ENCODE peak calls at places on chromosomes 3 and 15, in six cellular contexts. L is effector memory CD4-positive, alpha-beta T cell; P is activated CD8-positive, alpha-beta memory T cell treated with anti-CD3 and anti-CD28 coated beads, Interleukin-2, amount 50 U/mL, for 48 hours; B is CD8-positive, alpha-beta T cell; X is retina; Q is frontal cortex. F is an unnamed sample.

GRCh38 chr3:189824629-189825312 is 193.6 kb downstream of the TP63 start:
- DNase-seq in L (no peak), P (no peak), B (no peak), X (no peak), Q (no peak), F (no peak)

GRCh38 chr15:26421065-26421464 is 351.8 kb downstream of the GABRB3 start:
- DNase-seq in L (no peak), P (no peak), B (no peak), X (no peak), Q (no peak), F (no peak)

GRCh38 chr15:63933522-63933921 is 99.8 kb upstream of the HERC1 start:
- DNase-seq in L (no peak), P (peak), B (no peak), X (no peak), Q (no peak), F (no peak)

GRCh38 chr3:24687646-24688045 is 193.0 kb upstream of the THRB start:
- DNase-seq in L (no peak), P (no peak), B (no peak), X (no peak), Q (no peak), F (no peak)

GRCh38 chr3:13075318-13075717 is 2.1 kb upstream of the IQSEC1 start:
- DNase-seq in L (no peak), P (no peak), B (no peak), X (no peak), Q (no peak), F (no peak)

GRCh38 chr15:86892774-86893449 is 813.2 kb downstream of the AGBL1 start:
- DNase-seq in L (no peak), P (no peak), B (no peak), X (no peak), Q (no peak), F (no peak)

GRCh38 chr3:52544937-52545336 is 8.5 kb downstream of the UQCC5 start:
- DNase-seq in L (no peak), P (no peak), B (no peak), X (no peak), Q (no peak), F (no peak)

GRCh38 chr3:85691196-85691595 is 732.4 kb downstream of the CADM2 start:
- DNase-seq in L (no peak), P (no peak), B (no peak), X (no peak), Q (no peak), F (no peak)

GRCh38 chr3:123385072-123385471 is 63.8 kb downstream of the ADCY5 start:
- DNase-seq in L (no peak), P (no peak), B (no peak), X (no peak), Q (no peak), F (no peak)

GRCh38 chr3:138092023-138092422 is 23.4 kb downstream of the DZIP1L start:
- DNase-seq in L (no peak), P (no peak), B (no peak), X (no peak), Q (no peak), F (no peak)

GRCh38 chr3:143594217-143594616 is 254.1 kb downstream of the SLC9A9 start:
- DNase-seq in L (no peak), P (no peak), B (no peak), X (no peak), Q (no peak), F (no peak)

GRCh38 chr3:29668233-29668632 is 387.4 kb downstream of the RBMS3 start:
- DNase-seq in L (no peak), P (no peak), B (no peak), X (no peak), Q (no peak), F (no peak)

GRCh38 chr3:133268772-133269171 is 131.1 kb upstream of the BFSP2 start:
- DNase-seq in L (no peak), P (no peak), B (no peak), X (no peak), Q (no peak), F (no peak)

GRCh38 chr15:67080118-67080899 is 14.9 kb downstream of the SMAD3 start:
- DNase-seq in L (no peak), P (no peak), B (no peak), X (no peak), Q (no peak), F (no peak)

GRCh38 chr3:45528429-45528828 is 66.1 kb upstream of the LIMD1 start:
- DNase-seq in L (no peak), P (no peak), B (no peak), X (no peak), Q (no peak), F (no peak)

GRCh38 chr15:101152914-101153313 is 98.9 kb downstream of the CHSY1 start:
- DNase-seq in L (no peak), P (no peak), B (no peak), X (no peak), Q (no peak), F (no peak)

GRCh38 chr15:67164811-67165652 is 89.4 kb downstream of the AAGAB start:
- DNase-seq in L (no peak), P (no peak), B (no peak), X (no peak), Q (no peak), F (no peak)

F was measured in naive thymus-derived CD4-positive, alpha-beta T cell.